ENCODE peak calls at places on chromosomes 4 and X, in four cellular contexts. E, T, X and K are unnamed samples.

GRCh38 chr4:38078590-38079381 is 118.6 kb downstream of the PTTG2 start:
- DNase-seq in E (peak), T (no peak), X (peak), K (peak)

GRCh38 chrX:1792636-1793035 is 177.8 kb downstream of the ASMT start:
- DNase-seq in E (no peak), T (no peak), X (no peak), K (no peak)

GRCh38 chr4:168998596-168998995 is 11.5 kb downstream of the CBR4 start:
- DNase-seq in E (no peak), T (no peak), X (no peak), K (no peak)

GRCh38 chr4:40395908-40396806 is 61.0 kb downstream of the CHRNA9 start:
- DNase-seq in E (peak), T (no peak), X (peak), K (no peak)

GRCh38 chr4:148062301-148062950 is 330.5 kb downstream of the ARHGAP10 start:
- DNase-seq in E (no peak), T (no peak), X (no peak), K (no peak)

GRCh38 chr4:1981251-1982055 is 27.3 kb downstream of the NELFA start:
- DNase-seq in E (no peak), T (no peak), X (no peak), K (no peak)

GRCh38 chr4:122930877-122931276 is 8.5 kb upstream of the NUDT6 start:
- DNase-seq in E (no peak), T (no peak), X (no peak), K (no peak)

GRCh38 chr4:155509619-155510018 is 132.9 kb upstream of the MAP9 start:
- DNase-seq in E (no peak), T (no peak), X (no peak), K (no peak)

GRCh38 chr4:5815641-5816040 is 77.2 kb downstream of the CRMP1 start:
- DNase-seq in E (no peak), T (no peak), X (no peak), K (no peak)

GRCh38 chrX:15055146-15055930 is 182.1 kb downstream of the MOSPD2 start:
- DNase-seq in E (no peak), T (no peak), X (peak), K (no peak)

GRCh38 chrX:22950278-22951266 is 49.2 kb upstream of the DDX53 start:
- DNase-seq in E (no peak), T (no peak), X (peak), K (no peak)

GRCh38 chrX:151396827-151397740 is at the start of gene VMA21:
- DNase-seq in E (peak), T (peak), X (peak), K (peak)

GRCh38 chr4:3657917-3658913 is 108.0 kb upstream of the ADRA2C start:
- DNase-seq in E (no peak), T (no peak), X (no peak), K (no peak)

GRCh38 chrX:69318651-69319305 is 153.5 kb upstream of the PJA1 start:
- DNase-seq in E (no peak), T (peak), X (no peak), K (no peak)

GRCh38 chrX:63508668-63509067 is 157.5 kb upstream of the SPIN4 start:
- DNase-seq in E (no peak), T (no peak), X (no peak), K (no peak)

GRCh38 chr4:139860435-139861024 is 194.9 kb downstream of the MGST2 start:
- DNase-seq in E (no peak), T (no peak), X (no peak), K (no peak)

GRCh38 chr4:105572296-105572695 is 19.9 kb downstream of the ARHGEF38 start:
- DNase-seq in E (no peak), T (no peak), X (no peak), K (no peak)

GRCh38 chrX:16966745-16967144 is 20.3 kb downstream of the REPS2 start:
- DNase-seq in E (no peak), T (no peak), X (no peak), K (no peak)

GRCh38 chrX:24646745-24647182 is 383 bp downstream of the PCYT1B start:
- DNase-seq in E (no peak), T (no peak), X (no peak), K (no peak)

GRCh38 chr4:56099378-56099786 is 150.6 kb downstream of the CEP135 start:
- DNase-seq in E (no peak), T (no peak), X (peak), K (no peak)

GRCh38 chr4:76457885-76458284 is 22.9 kb downstream of the SHROOM3 start:
- DNase-seq in E (no peak), T (no peak), X (peak), K (no peak)

GRCh38 chr4:123562994-123563745 is 166.6 kb downstream of the SPRY1 start:
- DNase-seq in E (no peak), T (no peak), X (peak), K (no peak)

GRCh38 chrX:12956704-12957541 is 18.0 kb upstream of the TMSB4X start:
- DNase-seq in E (no peak), T (no peak), X (peak), K (no peak)

GRCh38 chr4:26459054-26459755 is 31.1 kb downstream of the CCKAR start:
- DNase-seq in E (peak), T (no peak), X (peak), K (no peak)

GRCh38 chr4:42673084-42673429 is 16.2 kb upstream of the ATP8A1 start:
- DNase-seq in E (no peak), T (peak), X (peak), K (no peak)

GRCh38 chr4:29213020-29213419 is 1507.1 kb upstream of the PCDH7 start:
- DNase-seq in E (no peak), T (no peak), X (no peak), K (no peak)

GRCh38 chr4:170256807-170257206 is 167.1 kb upstream of the AADAT start:
- DNase-seq in E (no peak), T (no peak), X (no peak), K (no peak)
- H3K27ac ChIP-seq in E (no peak), T (no peak), X (no peak), K (no peak)

GRCh38 chrX:130120746-130121504 is 10.6 kb upstream of the ELF4 start:
- DNase-seq in E (peak), T (peak), X (peak), K (peak)
- H3K27ac ChIP-seq in E (no peak), T (peak), X (peak), K (peak)

DNA sequence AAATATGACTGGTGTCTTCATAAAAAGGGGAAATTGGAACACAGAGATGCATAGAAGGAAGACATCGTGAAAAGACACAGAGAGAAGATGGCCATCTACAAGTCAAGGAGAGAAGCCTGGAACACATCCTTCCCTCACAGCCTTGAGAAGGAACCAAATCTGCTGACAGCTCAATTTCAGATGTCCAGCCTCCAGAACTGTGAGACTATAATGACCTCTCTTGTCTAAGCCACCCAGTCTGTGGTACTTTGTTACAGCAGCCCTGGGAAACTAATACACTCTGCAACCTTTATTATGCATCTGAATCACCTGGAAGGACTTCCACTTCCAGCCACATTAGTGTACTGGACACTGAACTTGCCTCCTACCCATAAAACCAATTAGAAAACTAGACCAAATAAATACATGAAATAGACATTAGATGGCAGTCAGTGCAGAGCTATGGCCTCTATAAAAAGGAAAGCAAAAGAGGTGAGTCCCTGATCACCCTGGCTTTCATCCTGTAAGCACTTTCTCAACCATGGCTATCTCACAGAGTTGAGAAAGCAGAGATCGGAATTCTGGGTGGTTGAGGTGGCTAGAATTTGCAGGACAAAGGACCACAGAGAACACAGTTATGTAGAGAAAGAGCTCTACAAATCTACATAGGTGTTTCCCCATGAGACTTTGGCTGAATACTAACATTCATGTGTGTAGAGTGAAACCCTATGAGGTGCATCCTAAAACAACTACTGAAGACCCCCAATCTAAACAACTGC is 25.7 kb downstream of the GAB3 start:
- DNase-seq in E (no peak), T (no peak), X (no peak), K (no peak)
- H3K27ac ChIP-seq in E (no peak), T (no peak), X (no peak), K (peak)

DNA sequence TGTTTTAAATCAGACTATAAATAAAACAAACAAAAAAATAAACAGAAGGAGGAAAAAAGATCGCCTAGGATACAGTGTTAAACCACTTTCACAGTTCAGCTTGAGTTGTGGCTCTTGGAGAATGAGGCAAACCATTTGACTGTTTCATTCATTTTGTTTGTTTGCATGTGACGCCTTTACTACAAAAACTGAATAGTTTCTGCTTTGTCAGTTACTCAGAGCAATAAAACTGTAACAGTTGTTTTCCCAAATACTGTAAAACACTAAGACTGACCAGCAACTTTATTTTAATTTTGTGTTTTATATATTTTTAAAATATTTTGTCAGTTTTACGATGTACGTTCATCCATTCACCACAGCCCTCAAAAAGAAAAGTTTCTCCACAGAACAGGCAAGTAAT is 214.5 kb downstream of the FBXW7 start:
- DNase-seq in E (no peak), T (no peak), X (no peak), K (no peak)
- H3K27ac ChIP-seq in E (no peak), T (no peak), X (no peak), K (no peak)

GRCh38 chr4:47858012-47858411 is 20.1 kb upstream of the CORIN start:
- DNase-seq in E (no peak), T (no peak), X (no peak), K (no peak)

GRCh38 chr4:47855350-47855749 is 17.5 kb upstream of the CORIN start:
- DNase-seq in E (no peak), T (no peak), X (no peak), K (no peak)

GRCh38 chr4:47860305-47860704 is 22.4 kb upstream of the CORIN start:
- DNase-seq in E (no peak), T (no peak), X (no peak), K (no peak)

GRCh38 chr4:47852121-47852520 is 14.3 kb upstream of the CORIN start:
- DNase-seq in E (no peak), T (no peak), X (peak), K (no peak)

DNA sequence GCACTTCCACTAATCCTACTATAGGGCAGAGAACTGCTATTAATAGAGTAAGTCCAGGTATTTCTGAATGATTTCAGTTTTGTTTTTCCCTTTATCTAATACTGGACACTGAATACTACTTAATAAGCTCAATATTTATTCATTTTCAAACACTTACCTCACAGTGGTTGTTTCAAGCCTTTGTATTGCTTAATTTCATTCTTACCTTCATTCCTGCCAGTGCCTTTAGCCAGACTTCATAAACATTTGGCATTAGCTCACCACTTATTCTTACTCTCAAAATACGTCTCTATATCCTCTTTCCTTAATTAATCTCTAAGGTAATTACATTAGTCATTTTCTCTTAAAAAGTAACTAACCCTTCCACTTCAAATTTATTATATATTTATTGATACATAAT is 18.8 kb upstream of the CORIN start:
- DNase-seq in E (no peak), T (no peak), X (no peak), K (no peak)
- H3K27ac ChIP-seq in E (no peak), T (no peak), X (no peak), K (no peak)

DNA sequence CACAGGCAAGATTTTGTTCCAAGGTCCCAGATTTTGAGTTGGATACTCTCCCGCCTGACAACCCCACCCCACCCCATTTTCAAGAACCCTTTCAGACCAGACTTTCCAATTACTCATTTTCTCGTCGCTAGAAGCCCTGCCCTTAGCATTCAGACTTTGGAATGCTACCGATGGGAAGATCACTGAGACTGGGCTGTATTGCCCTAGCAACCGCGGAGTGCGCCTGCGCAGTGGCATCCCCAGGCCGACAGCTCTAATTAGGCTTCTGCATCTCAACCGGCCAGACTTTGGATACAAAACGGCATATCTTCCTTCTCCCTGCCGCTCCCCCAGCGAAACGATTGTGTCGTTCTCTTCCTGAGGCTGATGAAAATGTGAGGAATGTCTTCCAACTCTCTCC is 3.4 kb downstream of the MAGEE2 start:
- DNase-seq in E (no peak), T (no peak), X (no peak), K (no peak)
- H3K27ac ChIP-seq in E (no peak), T (no peak), X (no peak), K (no peak)